ENCODE peak calls at places on chromosomes 11 and 22, in five cellular contexts. J is K562, O is SK-N-SH, K is HepG2, P is GM12878. M is an unnamed sample.

GRCh38 chr11:34346551-34346950 is 11.3 kb downstream of the ABTB2 start:
- DNase-seq in K (no peak), J (no peak), O (peak; percentile 40), P (no peak), M (no peak)

GRCh38 chr11:28673687-28674431 is 565.7 kb downstream of the METTL15 start:
- DNase-seq in P (no peak), J (no peak), O (no peak), K (no peak), M (no peak)

GRCh38 chr11:77959434-77959833 is 35.0 kb downstream of the INTS4 start:
- DNase-seq in O (no peak), P (no peak), J (no peak), K (no peak), M (no peak)

GRCh38 chr22:30538280-30538679 is 8.3 kb downstream of the SEC14L6 start:
- DNase-seq in J (no peak), K (no peak), O (no peak), P (no peak), M (no peak)

GRCh38 chr22:25966448-25966913 is 202.8 kb upstream of the SEZ6L start:
- DNase-seq in O (no peak), P (peak; percentile 64), K (no peak), J (no peak), M (peak; percentile 34)

GRCh38 chr22:34946339-34946985 is 119.5 kb upstream of the ISX start:
- DNase-seq in P (peak; percentile 20), J (no peak), O (no peak), K (no peak), M (no peak)

GRCh38 chr22:44580756-44581435 is 82.9 kb upstream of the RTL6 start:
- DNase-seq in P (no peak), K (no peak), J (no peak), O (no peak), M (no peak)

GRCh38 chr11:66264893-66265292 is 3.5 kb upstream of the RAB1B start:
- DNase-seq in J (peak; percentile 53), P (no peak), O (peak; percentile 59), K (no peak), M (peak; percentile 33)

GRCh38 chr11:47274495-47275235 is 4.7 kb downstream of the MADD start:
- DNase-seq in O (no peak), P (no peak), K (no peak), J (no peak), M (no peak)

GRCh38 chr11:67353317-67354313 is at the start of gene POLD4:
- DNase-seq in P (peak; percentile 95), O (peak; percentile 97), J (peak; percentile 99), K (peak; percentile 89), M (peak; percentile 93)

GRCh38 chr11:125295922-125296321 is 131.4 kb downstream of the PKNOX2 start:
- DNase-seq in J (no peak), K (no peak), O (no peak), P (no peak), M (no peak)

GRCh38 chr22:26367402-26368245 is 61.4 kb upstream of the ASPHD2 start:
- DNase-seq in K (peak; percentile 54), P (no peak), O (peak; percentile 68), J (peak; percentile 65), M (peak; percentile 69)

GRCh38 chr11:42311504-42311903 is 852.1 kb upstream of the LRRC4C start:
- DNase-seq in J (no peak), O (no peak), P (no peak), K (no peak), M (no peak)

GRCh38 chr22:36860821-36861659 is at the start of gene NCF4:
- DNase-seq in J (no peak), O (no peak), K (no peak), P (peak; percentile 94), M (no peak)

GRCh38 chr11:45879803-45880685 is 5.4 kb upstream of the MAPK8IP1 start:
- DNase-seq in O (no peak), J (peak; percentile 32), P (no peak), K (no peak), M (no peak)
- TF ChIP-seq FOXM1 in O (no peak), J (no peak), P (no peak), K (no peak), M (no peak)

GRCh38 chr22:47672526-47672925 is 910.1 kb downstream of the TBC1D22A start:
- DNase-seq in K (no peak), O (no peak), P (no peak), J (no peak), M (no peak)
- TF ChIP-seq FOXM1 in K (no peak), O (no peak), P (no peak), J (no peak), M (no peak)

DNA sequence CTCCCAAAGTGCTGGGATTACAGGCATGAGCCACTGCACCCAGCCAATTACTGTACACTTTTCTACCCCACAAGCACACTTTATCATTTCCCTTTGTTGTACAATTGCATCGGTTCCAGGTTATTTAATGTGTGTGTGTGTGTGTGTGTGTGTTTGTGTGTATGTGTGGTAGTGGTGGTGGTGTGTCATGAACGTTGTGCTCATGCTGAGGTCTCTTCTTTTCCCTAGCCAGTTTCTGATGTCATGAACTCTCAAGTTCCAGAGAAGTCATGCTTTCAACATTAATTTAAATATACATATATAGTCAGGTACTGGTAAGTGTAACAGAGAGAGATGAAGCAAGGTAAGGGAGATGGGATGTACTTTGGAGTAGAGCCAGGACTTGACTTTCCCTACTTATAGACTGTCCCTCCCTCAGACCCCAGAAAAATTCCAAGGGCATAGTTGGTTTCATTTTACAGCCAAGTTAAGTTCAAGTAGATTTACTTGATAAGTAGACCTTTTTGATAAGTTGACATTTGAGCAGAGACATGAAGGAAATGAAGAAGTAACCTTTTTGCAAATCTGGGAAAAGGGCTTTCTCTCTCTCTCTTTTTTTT is 42.7 kb downstream of the WEE1 start:
- DNase-seq in P (no peak), K (no peak), J (no peak), O (no peak), M (no peak)
- TF ChIP-seq FOXM1 in P (no peak), K (no peak), J (no peak), O (no peak), M (no peak)

GRCh38 chr11:64796047-64796756 is 6.8 kb downstream of the MAP4K2 start:
- DNase-seq in O (no peak), J (no peak), P (no peak), K (no peak), M (no peak)
- TF ChIP-seq FOXM1 in O (no peak), J (no peak), P (no peak), K (no peak), M (no peak)

GRCh38 chr22:47201186-47201995 is 438.9 kb downstream of the TBC1D22A start:
- DNase-seq in O (no peak), K (no peak), P (no peak), J (no peak), M (no peak)

GRCh38 chr22:47199261-47199948 is 437.0 kb downstream of the TBC1D22A start:
- DNase-seq in K (no peak), O (no peak), P (no peak), J (no peak), M (no peak)

GRCh38 chr22:47199949-47200272 is 437.5 kb downstream of the TBC1D22A start:
- DNase-seq in P (no peak), K (no peak), J (no peak), O (no peak), M (no peak)

GRCh38 chr22:47198801-47199251 is 436.4 kb downstream of the TBC1D22A start:
- DNase-seq in J (no peak), O (peak; percentile 27), K (no peak), P (no peak), M (no peak)

DNA sequence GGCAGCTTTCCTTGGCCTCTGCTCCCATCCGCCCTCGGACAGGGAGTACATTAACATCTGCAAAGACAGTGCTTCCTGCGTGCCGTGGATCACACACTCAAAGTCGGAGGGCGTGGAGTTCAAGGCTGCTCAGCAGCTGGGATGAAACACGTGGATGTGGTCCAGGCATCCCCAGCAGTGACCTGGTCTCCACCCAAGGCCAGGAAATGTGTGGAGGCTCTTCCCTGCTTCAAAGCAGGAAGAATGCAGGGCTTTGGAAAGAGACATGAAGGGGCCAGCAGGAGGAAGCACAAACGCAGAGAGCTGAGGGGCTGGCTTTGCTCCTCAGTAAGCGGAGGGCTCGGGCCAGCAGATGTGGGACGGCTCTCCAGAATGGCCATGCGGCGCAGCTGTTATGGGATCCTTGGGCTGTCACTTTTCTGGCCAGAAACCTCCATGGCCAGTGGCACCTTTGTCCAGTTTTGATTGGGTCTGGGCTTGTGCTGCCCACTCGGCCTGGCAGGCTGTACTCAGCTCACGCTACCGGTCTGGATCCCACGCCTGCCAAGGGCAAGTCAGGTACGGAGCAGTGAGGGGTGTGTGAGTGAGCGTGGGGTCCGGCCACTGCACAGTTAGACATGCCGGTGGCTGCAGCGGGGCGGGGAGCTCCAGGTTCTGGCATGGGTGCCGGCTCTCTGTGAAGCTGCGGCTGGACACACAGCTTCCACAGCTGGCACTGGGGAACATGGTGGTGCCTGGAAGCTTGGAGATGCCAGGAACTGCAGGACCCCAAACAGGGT is 438.0 kb downstream of the TBC1D22A start:
- DNase-seq in O (no peak), J (no peak), K (no peak), P (no peak), M (no peak)
- TF ChIP-seq FOXM1 in O (no peak), J (no peak), K (no peak), P (no peak), M (no peak)

GRCh38 chr22:50567721-50568252 is 5.1 kb upstream of the SYCE3 start:
- DNase-seq in J (no peak), O (no peak), P (no peak), K (no peak), M (no peak)
- TF ChIP-seq FOXM1 in J (no peak), O (no peak), P (no peak), K (no peak), M (no peak)